ENCODE peak calls at places on chromosomes 6 and 20, in eight cellular contexts. Q is neural progenitor cell, P is hepatocyte, K is brain microvascular endothelial cell, M is cardiac fibroblast, J is endothelial cell, X is B cell, I is RWPE1. B is an unnamed sample.

GRCh38 chr6:55511124-55511820 is 67.7 kb downstream of the HMGCLL1 start:
- DNase-seq in Q (no peak), P (no peak), K (no peak), M (no peak), J (no peak), X (no peak), I (no peak), B (no peak)

GRCh38 chr6:112690497-112691202 is 343.5 kb downstream of the RFPL4B start:
- DNase-seq in Q (no peak), P (no peak), K (no peak), M (peak; percentile 61), J (no peak), X (no peak), I (no peak), B (peak; percentile 84)

GRCh38 chr6:128259735-128260685 is 260.4 kb downstream of the PTPRK start:
- DNase-seq in Q (no peak), P (no peak), K (no peak), M (no peak), J (no peak), X (no peak), I (no peak), B (no peak)

GRCh38 chr20:16518784-16519084 is 54.5 kb downstream of the KIF16B start:
- DNase-seq in Q (no peak), P (no peak), K (no peak), M (no peak), J (no peak), X (no peak), I (no peak), B (no peak)

GRCh38 chr6:23170044-23170443 is 600.7 kb downstream of the HDGFL1 start:
- DNase-seq in Q (no peak), P (no peak), K (no peak), M (peak; percentile 34), J (no peak), X (no peak), I (no peak), B (no peak)

GRCh38 chr20:50438986-50439407 is 71.2 kb upstream of the PTPN1 start:
- DNase-seq in Q (no peak), P (peak; percentile 58), K (peak; percentile 63), M (no peak), J (no peak), X (no peak), I (peak; percentile 97), B (no peak)

GRCh38 chr20:34708621-34709043 is 4.5 kb downstream of the TP53INP2 start:
- DNase-seq in Q (peak; percentile 72), P (peak; percentile 63), K (no peak), M (peak; percentile 55), J (peak; percentile 61), X (peak; percentile 65), I (peak; percentile 55), B (peak; percentile 59)

GRCh38 chr20:37457928-37458327 is 63.1 kb upstream of the NNAT start:
- DNase-seq in Q (no peak), P (no peak), K (no peak), M (peak; percentile 5), J (no peak), X (no peak), I (no peak), B (no peak)

GRCh38 chr6:16619017-16619416 is 142.2 kb downstream of the ATXN1 start:
- DNase-seq in Q (no peak), P (no peak), K (no peak), M (peak; percentile 39), J (no peak), X (no peak), I (no peak), B (no peak)

GRCh38 chr6:70667711-70668498 is at the start of gene SMAP1:
- DNase-seq in Q (peak; percentile 95), P (peak; percentile 96), K (peak; percentile 69), M (peak; percentile 95), J (peak; percentile 92), X (peak; percentile 95), I (peak; percentile 95), B (peak; percentile 93)

GRCh38 chr6:45423901-45424627 is 46.3 kb upstream of the SUPT3H start:
- DNase-seq in Q (peak; percentile 65), P (peak; percentile 27), K (no peak), M (peak; percentile 47), J (peak; percentile 52), X (no peak), I (no peak), B (no peak)

GRCh38 chr6:139376054-139376355 is 1.6 kb upstream of the CITED2 start:
- DNase-seq in Q (no peak), P (peak; percentile 49), K (no peak), M (peak; percentile 79), J (no peak), X (no peak), I (peak; percentile 18), B (no peak)

GRCh38 chr6:139374357-139375238 is at the start of gene CITED2:
- DNase-seq in Q (peak; percentile 97), P (peak; percentile 96), K (peak; percentile 91), M (peak; percentile 99), J (peak; percentile 93), X (peak; percentile 96), I (peak; percentile 83), B (peak; percentile 97)

GRCh38 chr6:139373928-139374356 is 506 bp downstream of the CITED2 start:
- DNase-seq in Q (no peak), P (no peak), K (no peak), M (no peak), J (no peak), X (no peak), I (no peak), B (no peak)

GRCh38 chr6:139376604-139377218 is 2.3 kb upstream of the CITED2 start:
- DNase-seq in Q (peak; percentile 26), P (peak; percentile 70), K (no peak), M (peak; percentile 87), J (no peak), X (no peak), I (peak; percentile 50), B (peak; percentile 17)

DNA sequence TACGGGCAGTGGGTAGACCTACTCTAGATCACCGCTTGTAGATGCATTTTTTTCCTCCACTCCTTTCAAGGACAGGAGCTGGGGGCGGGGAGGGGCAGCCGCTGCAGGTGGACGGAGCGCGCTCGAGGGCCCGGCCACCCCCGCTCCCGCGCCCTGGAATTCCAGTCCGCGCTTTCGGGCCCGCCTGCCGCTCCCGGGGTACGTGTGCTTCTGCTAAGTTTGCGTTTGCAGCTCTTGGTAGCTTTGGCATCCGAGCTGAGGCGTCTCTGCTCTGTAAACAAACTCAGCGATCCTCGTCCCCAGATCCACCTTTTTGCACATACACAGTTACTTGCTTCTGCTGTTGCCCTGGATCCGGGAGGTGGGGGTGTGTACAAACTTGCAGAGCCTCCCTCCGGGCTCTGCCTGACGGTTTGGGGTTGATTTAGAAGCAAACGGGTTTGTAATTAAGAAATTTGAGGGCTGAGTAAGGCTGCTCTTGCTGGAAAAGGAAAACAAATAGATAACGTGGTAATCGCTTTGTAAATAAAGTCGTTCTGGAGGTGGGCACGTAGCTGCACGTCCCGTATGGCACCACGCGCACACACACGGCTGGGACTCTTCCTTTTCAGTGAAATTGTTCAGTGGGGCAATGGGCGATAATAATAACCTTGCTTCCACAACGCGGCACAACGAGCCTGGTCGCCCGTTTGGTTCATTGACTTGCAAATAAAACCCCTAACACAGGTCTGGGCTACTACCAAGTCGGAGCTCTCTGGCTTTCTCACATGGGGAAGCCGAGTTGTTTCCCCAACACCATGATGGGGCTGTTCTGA is 998 bp upstream of the CITED2 start:
- DNase-seq in Q (peak; percentile 96), P (peak; percentile 96), K (peak; percentile 97), M (peak; percentile 99), J (peak; percentile 88), X (peak; percentile 84), I (peak; percentile 80), B (peak; percentile 97)
- TF ChIP-seq CTCF in Q (peak; percentile 2), P (peak; percentile 43), K (peak; percentile 13), M (no peak), J (no peak), X (no peak), I (no peak), B (peak; percentile 38)

GRCh38 chr6:146819596-146820320 is 221.0 kb downstream of the ADGB start:
- DNase-seq in Q (no peak), P (no peak), K (peak; percentile 69), M (peak; percentile 56), J (no peak), X (no peak), I (no peak), B (no peak)

GRCh38 chr6:146813554-146813953 is 214.8 kb downstream of the ADGB start:
- DNase-seq in Q (no peak), P (no peak), K (no peak), M (peak; percentile 57), J (no peak), X (no peak), I (no peak), B (no peak)

GRCh38 chr6:146814148-146814750 is 215.5 kb downstream of the ADGB start:
- DNase-seq in Q (no peak), P (no peak), K (no peak), M (peak; percentile 24), J (no peak), X (no peak), I (no peak), B (no peak)
- TF ChIP-seq CTCF in Q (no peak), P (no peak), K (no peak), M (no peak), J (no peak), X (no peak), I (no peak), B (no peak)

DNA sequence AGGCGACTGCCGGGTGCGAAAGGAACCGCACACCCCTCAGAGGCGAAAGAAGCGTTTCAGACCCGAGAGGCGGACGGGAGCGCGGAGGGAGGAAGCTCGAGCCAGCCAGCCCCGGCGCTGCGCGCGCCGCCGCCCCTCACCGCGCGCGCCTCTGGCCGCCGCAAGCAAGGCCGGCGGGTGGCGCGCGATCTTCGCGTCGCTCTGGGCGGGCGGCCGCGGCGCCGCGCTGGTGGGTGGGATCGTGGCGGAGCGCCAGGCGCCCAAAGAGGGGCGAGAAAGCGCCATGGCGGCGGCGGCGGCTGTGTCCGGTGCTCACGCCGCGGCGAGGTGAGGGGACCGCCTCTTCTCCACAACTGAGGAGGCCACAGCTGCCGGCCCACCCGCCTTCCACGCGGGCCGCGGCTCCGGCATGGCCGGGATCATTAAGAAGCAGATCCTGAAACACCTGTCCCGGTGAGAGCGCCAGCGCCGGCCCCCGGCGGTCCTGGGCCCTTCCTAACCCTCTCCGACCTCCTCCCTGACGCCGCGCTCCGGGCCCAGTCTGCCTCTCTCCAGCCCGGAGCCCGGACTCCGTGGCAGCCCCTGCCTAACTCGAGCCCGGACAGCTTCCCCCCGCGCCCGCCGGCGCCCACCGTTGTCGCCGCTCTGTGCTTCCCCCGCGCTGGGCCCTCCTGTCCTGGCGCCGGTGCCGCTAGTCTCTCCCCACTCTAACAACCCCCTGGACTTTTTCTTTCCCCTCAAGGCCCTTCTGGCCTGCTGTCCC is at the start of gene BLTP3A:
- DNase-seq in Q (peak; percentile 93), P (peak; percentile 94), K (peak; percentile 17), M (peak; percentile 65), J (peak; percentile 73), X (peak; percentile 72), I (peak; percentile 68), B (peak; percentile 89)
- TF ChIP-seq CTCF in Q (no peak), P (no peak), K (no peak), M (no peak), J (no peak), X (no peak), I (no peak), B (no peak)

DNA sequence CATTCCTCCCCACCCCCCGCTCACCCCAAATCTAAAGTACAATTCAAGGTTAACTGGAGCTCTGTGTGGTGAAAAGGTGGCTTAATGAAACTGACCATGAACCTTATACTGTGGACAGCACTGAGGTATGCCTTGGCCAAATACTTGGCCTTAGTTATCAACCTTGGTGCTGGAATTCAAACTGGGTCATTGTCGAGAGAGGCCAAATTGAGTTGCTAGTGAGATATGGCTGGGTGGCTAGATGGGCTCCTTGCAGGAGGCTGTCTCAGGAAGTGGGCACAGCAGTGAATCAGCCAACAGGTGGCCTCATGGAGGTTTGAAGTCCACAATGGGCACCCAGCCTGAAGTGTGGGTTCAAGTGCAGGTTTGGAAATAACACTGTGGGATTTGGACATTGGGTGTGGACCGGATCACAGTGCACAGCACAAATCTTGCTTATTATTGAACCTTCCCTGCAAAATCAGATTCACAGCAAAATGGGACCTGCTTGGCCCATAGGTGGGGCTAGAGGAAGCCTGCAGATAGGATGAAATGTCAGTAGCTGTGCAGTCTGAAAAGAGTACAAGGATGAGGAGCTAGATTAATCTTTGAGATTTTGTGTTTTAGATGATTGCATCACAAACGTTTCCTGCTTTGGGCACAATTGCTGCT is 5.6 kb upstream of the BTBD3 start:
- DNase-seq in Q (peak; percentile 21), P (peak; percentile 9), K (no peak), M (peak; percentile 37), J (peak; percentile 8), X (no peak), I (no peak), B (peak; percentile 47)
- TF ChIP-seq CTCF in Q (peak; percentile 63), P (peak; percentile 41), K (peak; percentile 72), M (peak; percentile 58), J (peak; percentile 41), X (no peak), I (no peak), B (peak; percentile 82)